ENCODE peak calls at places on chromosome X, in ten cellular contexts. F, N, B, C, O, V, R, J, I and Q are unnamed samples.

GRCh38 chrX:128897611-128898010 is 625.7 kb downstream of the SMARCA1 start:
- DNase-seq in F (no peak), I (no peak), J (no peak), V (no peak), O (no peak), C (no peak), N (no peak), R (no peak), B (no peak), Q (no peak)

GRCh38 chrX:40097492-40098263 is at the start of gene BCOR:
- DNase-seq in O (peak), C (no peak), R (peak), B (no peak), F (peak), I (peak), V (peak), N (no peak), J (no peak), Q (peak)

GRCh38 chrX:1529756-1530155 is 7.2 kb downstream of the P2RY8 start:
- DNase-seq in N (no peak), R (no peak), I (no peak), B (no peak), F (no peak), J (no peak), C (no peak), V (no peak), O (peak), Q (no peak)

GRCh38 chrX:97401154-97401553 is 517.4 kb downstream of the RPA4 start:
- DNase-seq in J (no peak), N (no peak), C (peak), F (peak), B (no peak), R (no peak), I (no peak), O (no peak), V (no peak), Q (no peak)

GRCh38 chrX:119482497-119483480 is 14.5 kb downstream of the SLC25A5 start:
- DNase-seq in B (no peak), F (peak), N (peak), I (peak), O (peak), J (no peak), R (peak), V (peak), C (no peak), Q (no peak)

GRCh38 chrX:55579115-55579514 is 44.1 kb upstream of the FOXR2 start:
- DNase-seq in I (no peak), V (no peak), F (no peak), B (no peak), O (no peak), R (no peak), C (no peak), J (no peak), N (no peak), Q (no peak)

GRCh38 chrX:15956684-15957083 is 102.1 kb upstream of the AP1S2 start:
- DNase-seq in C (no peak), O (no peak), I (peak), F (no peak), B (no peak), N (peak), R (no peak), J (no peak), V (no peak), Q (no peak)

GRCh38 chrX:41137589-41137988 is 52.3 kb downstream of the USP9X start:
- DNase-seq in J (no peak), N (no peak), R (no peak), F (peak), V (peak), C (no peak), O (no peak), I (no peak), B (no peak), Q (peak)

GRCh38 chrX:57817302-57817701 is 93.0 kb downstream of the ZXDA start:
- DNase-seq in R (no peak), C (no peak), I (no peak), N (no peak), J (no peak), F (peak), O (no peak), V (peak), B (no peak), Q (no peak)

GRCh38 chrX:7987160-7987992 is 60.2 kb upstream of the PNPLA4 start:
- DNase-seq in R (no peak), J (no peak), O (no peak), C (peak), I (no peak), N (peak), F (no peak), V (no peak), B (no peak), Q (no peak)

GRCh38 chrX:13647709-13648212 is 5.2 kb upstream of the TCEANC start:
- DNase-seq in R (no peak), O (peak), N (peak), I (peak), J (no peak), B (peak), F (peak), V (peak), C (no peak), Q (no peak)

GRCh38 chrX:19386679-19387078 is 43.0 kb downstream of the PDHA1 start:
- DNase-seq in I (no peak), R (no peak), B (no peak), O (no peak), V (no peak), J (no peak), F (no peak), C (no peak), N (no peak), Q (no peak)

GRCh38 chrX:70022608-70023007 is 27.1 kb downstream of the AWAT2 start:
- DNase-seq in I (no peak), N (no peak), R (no peak), J (no peak), C (no peak), F (no peak), V (no peak), B (no peak), O (no peak), Q (no peak)

GRCh38 chrX:11533211-11533651 is 132.5 kb downstream of the ARHGAP6 start:
- DNase-seq in R (no peak), O (no peak), F (peak), B (no peak), N (no peak), C (peak), V (peak), J (no peak), I (peak), Q (peak)

GRCh38 chrX:10041383-10041782 is 74.2 kb downstream of the CLDN34 start:
- DNase-seq in O (no peak), V (peak), J (no peak), F (no peak), N (no peak), B (no peak), C (no peak), R (no peak), I (no peak), Q (no peak)

GRCh38 chrX:86146102-86146501 is 2.1 kb upstream of the DACH2 start:
- DNase-seq in C (no peak), F (no peak), B (no peak), R (no peak), J (no peak), O (no peak), I (no peak), V (no peak), N (no peak), Q (no peak)

GRCh38 chrX:150227321-150227860 is 135.7 kb upstream of the MAMLD1 start:
- DNase-seq in F (no peak), R (no peak), O (no peak), J (no peak), N (no peak), B (peak), C (no peak), I (no peak), V (no peak), Q (peak)
- H3K4me3 ChIP-seq in F (no peak), R (no peak), O (no peak), J (no peak), N (no peak), B (no peak), C (no peak), I (no peak), V (no peak), Q (no peak)

GRCh38 chrX:46117234-46117633 is 428.0 kb downstream of the ZNF674 start:
- DNase-seq in R (peak), N (no peak), V (no peak), I (no peak), B (no peak), J (no peak), C (no peak), O (no peak), F (no peak), Q (no peak)
- H3K4me3 ChIP-seq in R (no peak), N (no peak), V (no peak), I (no peak), B (no peak), J (no peak), C (no peak), O (no peak), F (no peak), Q (no peak)

DNA sequence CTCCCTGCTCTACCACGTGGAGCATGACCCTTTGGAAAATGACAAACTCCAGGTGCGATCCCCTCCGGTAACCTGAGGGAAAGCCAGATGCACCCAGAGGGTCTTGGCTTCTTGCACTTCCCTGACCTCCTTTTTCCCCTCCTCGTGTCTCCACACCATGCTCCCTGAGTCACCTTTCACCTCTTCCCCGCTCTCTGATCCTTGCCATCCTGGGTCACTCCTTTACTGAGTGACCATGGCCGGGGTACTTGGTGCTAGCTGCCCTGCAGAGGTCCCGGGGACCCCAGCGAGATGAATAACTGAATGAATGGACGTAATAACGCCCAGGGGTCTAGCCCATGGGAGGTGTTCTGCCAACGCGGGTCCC is 401 bp upstream of the ZFP92 start:
- DNase-seq in V (no peak), R (no peak), F (no peak), J (no peak), C (no peak), I (no peak), O (no peak), B (no peak), N (no peak), Q (no peak)
- H3K4me3 ChIP-seq in V (no peak), R (no peak), F (no peak), J (peak), C (no peak), I (no peak), O (peak), B (peak), N (peak), Q (peak)

DNA sequence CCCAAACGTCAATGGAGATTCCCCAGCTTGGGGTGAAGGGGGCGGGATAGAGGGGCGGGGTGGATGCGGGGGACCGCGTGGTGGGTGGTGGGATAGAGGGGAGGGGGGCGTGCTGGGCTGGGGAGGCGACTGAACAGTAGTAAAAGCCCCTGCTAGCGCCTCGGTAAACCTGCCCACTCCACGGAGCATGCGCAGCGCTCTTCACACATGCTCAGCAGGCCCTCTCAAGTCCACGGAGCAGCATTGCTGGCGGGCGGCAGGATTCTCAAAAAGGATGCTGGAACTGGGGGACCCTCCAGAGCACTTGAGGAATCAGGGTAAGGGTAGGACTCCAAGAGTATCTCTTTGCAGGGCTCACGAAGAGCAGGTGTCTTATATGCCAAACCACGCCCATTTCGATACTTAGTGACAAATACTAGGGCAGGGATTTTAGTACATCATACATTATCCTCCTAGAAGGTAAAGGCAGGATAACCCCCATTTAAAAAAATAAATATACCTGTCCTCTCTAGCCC is 378 bp upstream of the RPS6KA6 start:
- DNase-seq in B (no peak), J (no peak), O (peak), I (peak), R (peak), N (peak), V (peak), F (peak), C (no peak), Q (no peak)
- H3K4me3 ChIP-seq in B (peak), J (peak), O (peak), I (peak), R (peak), N (peak), V (peak), F (no peak), C (peak), Q (no peak)

DNA sequence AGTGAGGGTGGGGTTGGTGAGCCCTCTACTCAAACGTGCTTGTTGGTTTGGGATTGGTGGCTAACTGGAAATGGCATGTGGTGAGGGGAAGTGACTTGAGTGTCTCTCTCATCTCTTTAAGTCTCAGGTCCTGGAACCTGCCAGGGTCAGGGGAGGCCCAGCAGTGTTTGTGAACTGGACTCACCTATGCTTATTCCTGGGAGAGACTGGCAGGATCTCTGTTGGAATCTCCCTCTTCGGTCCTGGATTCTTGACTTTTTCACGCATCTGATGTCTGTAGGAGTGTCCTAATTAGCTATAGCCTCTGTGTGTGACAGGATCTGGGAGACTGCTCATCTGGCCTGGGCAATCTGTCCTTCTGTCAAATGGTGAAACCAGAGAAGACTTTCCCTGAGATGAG is 7.2 kb upstream of the EFNB1 start:
- DNase-seq in J (no peak), B (no peak), F (no peak), V (no peak), I (no peak), C (no peak), O (no peak), N (no peak), R (no peak), Q (no peak)
- H3K4me3 ChIP-seq in J (no peak), B (no peak), F (no peak), V (no peak), I (no peak), C (no peak), O (no peak), N (no peak), R (no peak), Q (no peak)

GRCh38 chrX:100731441-100732281 is at the start of gene SYTL4:
- DNase-seq in O (peak), B (no peak), J (no peak), C (no peak), F (no peak), N (no peak), V (no peak), I (peak), R (peak), Q (no peak)
- H3K4me3 ChIP-seq in O (peak), B (peak), J (peak), C (no peak), F (no peak), N (peak), V (peak), I (peak), R (peak), Q (no peak)